ENCODE peak calls at places on chromosome 16, in nine cellular contexts. W is mesendoderm; L is Panc1; S is right atrium auricular region; R is tibial artery; Q is heart right ventricle; T is CD8-positive, alpha-beta memory T cell; A is adrenal gland; H is body of pancreas. N is an unnamed sample.

GRCh38 chr16:87344931-87345631 is 27.9 kb upstream of the C16orf95 start:
- DNase-seq in W (peak; percentile 38), L (no peak), S (peak; percentile 63), R (no peak), Q (peak; percentile 48), T (peak; percentile 40), A (no peak), H (no peak), N (peak; percentile 87)

GRCh38 chr16:4032768-4033167 is 83.5 kb downstream of the ADCY9 start:
- DNase-seq in W (no peak), L (no peak), S (no peak), R (peak; percentile 74), Q (peak; percentile 16), T (no peak), A (no peak), H (peak; percentile 94), N (no peak)

GRCh38 chr16:85750021-85750826 is 672 bp downstream of the C16orf74 start:
- DNase-seq in W (no peak), L (no peak), S (no peak), R (no peak), Q (peak; percentile 22), T (no peak), A (no peak), H (no peak), N (peak; percentile 86)

GRCh38 chr16:17629936-17630335 is 159.2 kb upstream of the XYLT1 start:
- DNase-seq in W (no peak), L (no peak), S (no peak), R (no peak), Q (no peak), T (no peak), A (no peak), H (no peak), N (no peak)

GRCh38 chr16:67483150-67483549 is at the start of gene AGRP:
- DNase-seq in W (no peak), L (no peak), S (no peak), R (no peak), Q (no peak), T (no peak), A (no peak), H (no peak), N (no peak)

GRCh38 chr16:88527937-88528743 is 42.1 kb upstream of the ZC3H18 start:
- DNase-seq in W (no peak), L (no peak), S (no peak), R (no peak), Q (no peak), T (no peak), A (no peak), H (no peak), N (no peak)

GRCh38 chr16:56525154-56525720 is 5.4 kb upstream of the BBS2 start:
- DNase-seq in W (no peak), L (no peak), S (no peak), R (no peak), Q (no peak), T (no peak), A (no peak), H (no peak), N (no peak)

GRCh38 chr16:1413684-1414531 is 596 bp downstream of the UNKL start:
- DNase-seq in W (peak; percentile 86), L (no peak), S (no peak), R (peak; percentile 75), Q (no peak), T (peak; percentile 49), A (peak; percentile 43), H (peak; percentile 50), N (peak; percentile 96)

GRCh38 chr16:25035494-25036405 is 20.6 kb upstream of the ARHGAP17 start:
- DNase-seq in W (no peak), L (no peak), S (no peak), R (no peak), Q (no peak), T (no peak), A (no peak), H (no peak), N (no peak)

GRCh38 chr16:75644240-75645012 is 3.0 kb downstream of the KARS1 start:
- DNase-seq in W (peak; percentile 26), L (no peak), S (no peak), R (no peak), Q (no peak), T (no peak), A (no peak), H (no peak), N (no peak)

GRCh38 chr16:55842369-55843104 is 9.6 kb upstream of the CES1 start:
- DNase-seq in W (peak; percentile 61), L (peak; percentile 17), S (no peak), R (no peak), Q (peak; percentile 35), T (no peak), A (peak; percentile 19), H (peak; percentile 31), N (peak; percentile 75)

GRCh38 chr16:26963109-26963508 is 103.6 kb upstream of the C16orf82 start:
- DNase-seq in W (peak; percentile 77), L (no peak), S (no peak), R (no peak), Q (no peak), T (no peak), A (peak; percentile 22), H (no peak), N (peak; percentile 85)

GRCh38 chr16:89925596-89926079 is 2.5 kb downstream of the TUBB3 start:
- DNase-seq in W (peak; percentile 58), L (no peak), S (no peak), R (no peak), Q (no peak), T (no peak), A (no peak), H (no peak), N (peak; percentile 77)

GRCh38 chr16:81610144-81610842 is 165.7 kb downstream of the CMIP start:
- DNase-seq in W (no peak), L (no peak), S (peak; percentile 91), R (peak; percentile 89), Q (peak; percentile 72), T (no peak), A (peak; percentile 79), H (peak; percentile 45), N (no peak)

GRCh38 chr16:87571868-87572244 is 30.5 kb upstream of the JPH3 start:
- DNase-seq in W (no peak), L (no peak), S (no peak), R (peak; percentile 91), Q (no peak), T (no peak), A (no peak), H (no peak), N (no peak)

GRCh38 chr16:8943001-8943763 is 20.5 kb downstream of the USP7 start:
- DNase-seq in W (peak; percentile 25), L (no peak), S (no peak), R (no peak), Q (no peak), T (no peak), A (no peak), H (no peak), N (no peak)
- H3K4me3 ChIP-seq in W (no peak overlapping the region), L (no peak overlapping the region), S (no peak overlapping the region), R (no peak overlapping the region), Q (no peak overlapping the region), T (no peak overlapping the region), A (no peak overlapping the region), H (no peak overlapping the region), N (no peak overlapping the region)

GRCh38 chr16:16108759-16109158 is 114.5 kb downstream of the ABCC6 start:
- DNase-seq in W (peak; percentile 26), L (no peak), S (no peak), R (no peak), Q (no peak), T (no peak), A (no peak), H (no peak), N (no peak)
- H3K36me3 ChIP-seq in W (peaks cover 11% of the 10 kb centered on the region), L (peaks cover 29% of the 10 kb centered on the region), S (peaks cover 44% of the 10 kb centered on the region), R (peaks cover 79% of the 10 kb centered on the region), Q (peaks cover 96% of the 10 kb centered on the region), T (peaks cover 33% of the 10 kb centered on the region), A (no peaks in the 10 kb centered on the region), H (no peaks in the 10 kb centered on the region), N (peaks cover 30% of the 10 kb centered on the region)

GRCh38 chr16:27982184-27982583 is 81.3 kb downstream of the GSG1L start:
- DNase-seq in W (no peak), L (no peak), S (no peak), R (peak; percentile 37), Q (no peak), T (no peak), A (no peak), H (no peak), N (no peak)
- H3K27me3 ChIP-seq in W (no peaks in the 10 kb centered on the region), L (peaks cover 4% of the 10 kb centered on the region), S (no peaks in the 10 kb centered on the region), R (no peaks in the 10 kb centered on the region), Q (no peaks in the 10 kb centered on the region), T (no peaks in the 10 kb centered on the region), A (no peaks in the 10 kb centered on the region), H (no peaks in the 10 kb centered on the region), N (no peaks in the 10 kb centered on the region)

DNA sequence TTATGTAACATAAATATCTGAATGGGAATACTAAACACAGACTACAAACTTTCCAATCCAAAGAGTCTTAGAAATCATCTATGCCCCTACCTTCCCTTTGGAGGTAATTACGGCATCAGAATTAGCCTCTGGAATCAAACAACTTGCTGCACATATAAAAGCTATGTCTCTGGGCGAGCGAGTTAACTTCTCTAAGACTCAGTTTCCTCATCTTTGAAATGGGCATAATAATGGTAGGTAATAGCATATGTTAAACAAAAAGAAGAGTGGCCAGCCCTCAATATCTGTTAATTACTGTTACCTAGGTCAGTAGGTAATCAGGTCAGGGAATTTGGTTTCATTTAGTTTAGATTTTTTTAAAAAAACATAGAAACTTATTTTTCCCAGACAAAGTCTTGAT is 153.5 kb downstream of the TOX3 start:
- DNase-seq in W (no peak), L (no peak), S (no peak), R (no peak), Q (no peak), T (no peak), A (no peak), H (no peak), N (no peak)
- H3K4me3 ChIP-seq in W (no peak overlapping the region), L (no peak overlapping the region), S (no peak overlapping the region), R (no peak overlapping the region), Q (no peak overlapping the region), T (no peak overlapping the region), A (no peak overlapping the region), H (no peak overlapping the region), N (no peak overlapping the region)

GRCh38 chr16:23670137-23670776 is 8.4 kb upstream of the PLK1 start:
- DNase-seq in W (no peak), L (no peak), S (no peak), R (no peak), Q (no peak), T (no peak), A (no peak), H (no peak), N (no peak)
- H3K36me3 ChIP-seq in W (peaks cover 10% of the 10 kb centered on the region), L (peaks cover 15% of the 10 kb centered on the region), S (peaks cover 54% of the 10 kb centered on the region), R (peaks cover 80% of the 10 kb centered on the region), Q (peaks cover 96% of the 10 kb centered on the region), T (peaks cover 48% of the 10 kb centered on the region), A (no peaks in the 10 kb centered on the region), H (no peaks in the 10 kb centered on the region), N (peaks cover 34% of the 10 kb centered on the region)

N was measured in H7.